ENCODE peak calls at places on chromosomes 5 and 9, in four cellular contexts. One of them, this sample, is unnamed.

GRCh38 chr5:134100283-134101011 is 14.0 kb upstream of the TCF7 start:
- DNase-seq in stimulated activated CD4-positive, alpha-beta T cell treated with anti-CD3 and anti-CD28 coated beads, Interleukin-4, amount 100 ng/mL, for 24 hours: peak; percentile 89
- DNase-seq in HT1080: peak; percentile 72
- DNase-seq in germinal center: peak; percentile 73
- DNase-seq in this sample: peak; percentile 82

GRCh38 chr5:173547579-173547978 is 68.9 kb downstream of the BOD1 start:
- DNase-seq in stimulated activated CD4-positive, alpha-beta T cell treated with anti-CD3 and anti-CD28 coated beads, Interleukin-4, amount 100 ng/mL, for 24 hours: no peak
- DNase-seq in HT1080: peak; percentile 77
- DNase-seq in germinal center: no peak
- DNase-seq in this sample: no peak

GRCh38 chr5:152403058-152403457 is 2.0 kb downstream of the NMUR2 start:
- DNase-seq in stimulated activated CD4-positive, alpha-beta T cell treated with anti-CD3 and anti-CD28 coated beads, Interleukin-4, amount 100 ng/mL, for 24 hours: no peak
- DNase-seq in HT1080: no peak
- DNase-seq in germinal center: no peak
- DNase-seq in this sample: no peak

GRCh38 chr9:134236935-134237629 is 72.7 kb upstream of the RNU6ATAC start:
- DNase-seq in stimulated activated CD4-positive, alpha-beta T cell treated with anti-CD3 and anti-CD28 coated beads, Interleukin-4, amount 100 ng/mL, for 24 hours: no peak
- DNase-seq in HT1080: no peak
- DNase-seq in germinal center: no peak
- DNase-seq in this sample: no peak

GRCh38 chr9:96784021-96784420 is 6.1 kb upstream of the ZNF510 start:
- DNase-seq in stimulated activated CD4-positive, alpha-beta T cell treated with anti-CD3 and anti-CD28 coated beads, Interleukin-4, amount 100 ng/mL, for 24 hours: no peak
- DNase-seq in HT1080: no peak
- DNase-seq in germinal center: no peak
- DNase-seq in this sample: no peak

GRCh38 chr9:6897831-6898230 is 140.1 kb downstream of the KDM4C start:
- DNase-seq in stimulated activated CD4-positive, alpha-beta T cell treated with anti-CD3 and anti-CD28 coated beads, Interleukin-4, amount 100 ng/mL, for 24 hours: no peak
- DNase-seq in HT1080: no peak
- DNase-seq in germinal center: no peak
- DNase-seq in this sample: no peak

GRCh38 chr5:922041-922744 is 29.5 kb downstream of the TRIP13 start:
- DNase-seq in stimulated activated CD4-positive, alpha-beta T cell treated with anti-CD3 and anti-CD28 coated beads, Interleukin-4, amount 100 ng/mL, for 24 hours: no peak
- DNase-seq in HT1080: no peak
- DNase-seq in germinal center: no peak
- DNase-seq in this sample: no peak

GRCh38 chr9:16074962-16075361 is 522.1 kb downstream of the CCDC171 start:
- DNase-seq in stimulated activated CD4-positive, alpha-beta T cell treated with anti-CD3 and anti-CD28 coated beads, Interleukin-4, amount 100 ng/mL, for 24 hours: no peak
- DNase-seq in HT1080: no peak
- DNase-seq in germinal center: no peak
- DNase-seq in this sample: no peak

GRCh38 chr5:159581502-159582249 is 251.4 kb upstream of the IL12B start:
- DNase-seq in stimulated activated CD4-positive, alpha-beta T cell treated with anti-CD3 and anti-CD28 coated beads, Interleukin-4, amount 100 ng/mL, for 24 hours: peak; percentile 10
- DNase-seq in HT1080: peak; percentile 97
- DNase-seq in germinal center: no peak
- DNase-seq in this sample: no peak

GRCh38 chr5:150649108-150649827 is 8.8 kb downstream of the SYNPO start:
- DNase-seq in stimulated activated CD4-positive, alpha-beta T cell treated with anti-CD3 and anti-CD28 coated beads, Interleukin-4, amount 100 ng/mL, for 24 hours: no peak
- DNase-seq in HT1080: no peak
- DNase-seq in germinal center: no peak
- DNase-seq in this sample: no peak

This sample was measured in B cell.